ENCODE peak calls at places on chromosomes 4 and X, in six cellular contexts. Z is lower lobe of right lung, M is choroid plexus epithelial cell, N is uterus, G is cardiac muscle cell, I is breast epithelium. P is an unnamed sample.

GRCh38 chr4:43316813-43317212 is 424.3 kb downstream of the GRXCR1 start:
- DNase-seq in M (no peak), Z (no peak), G (no peak), N (no peak), I (no peak), P (no peak)

GRCh38 chr4:80365928-80366327 is 30.4 kb downstream of the CFAP299 start:
- DNase-seq in N (no peak), I (no peak), Z (peak; percentile 52), M (peak; percentile 76), G (peak; percentile 66), P (peak; percentile 75)

GRCh38 chr4:7192252-7193039 is at the start of gene SORCS2:
- DNase-seq in G (peak; percentile 90), I (peak; percentile 62), M (peak; percentile 54), Z (peak; percentile 65), N (peak; percentile 62), P (peak; percentile 44)

GRCh38 chrX:134821370-134821769 is 163.1 kb upstream of the PLAC1 start:
- DNase-seq in M (peak; percentile 51), Z (no peak), G (no peak), I (no peak), N (peak; percentile 28), P (peak; percentile 79)

GRCh38 chrX:2664497-2664896 is 26.6 kb upstream of the CD99 start:
- DNase-seq in G (no peak), M (peak; percentile 79), Z (no peak), N (peak; percentile 38), I (no peak), P (peak; percentile 83)

GRCh38 chr4:55546633-55547460 is at the start of gene CLOCK:
- DNase-seq in I (peak; percentile 70), G (peak; percentile 94), Z (peak; percentile 92), N (peak; percentile 87), M (peak; percentile 87), P (peak; percentile 88)

GRCh38 chrX:50103866-50104566 is 96.8 kb downstream of the AKAP4 start:
- DNase-seq in I (no peak), N (peak; percentile 57), G (no peak), M (peak; percentile 18), Z (no peak), P (peak; percentile 10)

GRCh38 chrX:39821011-39821708 is 276.6 kb downstream of the BCOR start:
- DNase-seq in Z (no peak), M (no peak), G (peak; percentile 60), I (no peak), N (no peak), P (peak; percentile 17)

GRCh38 chrX:28701222-28701621 is 114.0 kb downstream of the IL1RAPL1 start:
- DNase-seq in N (no peak), Z (no peak), M (peak; percentile 5), I (no peak), G (no peak), P (peak; percentile 1)

GRCh38 chr4:120850048-120850599 is 72.4 kb downstream of the PRDM5 start:
- DNase-seq in G (no peak), Z (no peak), N (no peak), I (no peak), M (peak; percentile 52), P (peak; percentile 41)

GRCh38 chr4:81550005-81550896 is 78.5 kb upstream of the RASGEF1B start:
- DNase-seq in G (no peak), N (peak; percentile 27), Z (no peak), M (peak; percentile 5), I (no peak), P (no peak)

GRCh38 chrX:49243166-49243565 is 7.9 kb downstream of the CCDC22 start:
- DNase-seq in M (no peak), G (no peak), Z (no peak), I (no peak), N (no peak), P (no peak)

GRCh38 chr4:120616041-120616440 is 306.5 kb downstream of the PRDM5 start:
- DNase-seq in Z (no peak), I (no peak), M (no peak), N (no peak), G (no peak), P (no peak)

GRCh38 chr4:5979981-5980380 is 38.2 kb downstream of the C4orf50 start:
- DNase-seq in M (no peak), G (peak; percentile 30), N (peak; percentile 24), Z (no peak), I (peak; percentile 46), P (peak; percentile 16)

GRCh38 chr4:139866270-139866962 is 200.8 kb downstream of the MGST2 start:
- DNase-seq in Z (no peak), G (no peak), I (no peak), N (no peak), M (no peak), P (no peak)

GRCh38 chr4:97987019-97987648 is 156.1 kb downstream of the STPG2 start:
- DNase-seq in I (no peak), M (peak; percentile 64), N (no peak), G (peak; percentile 54), Z (no peak), P (peak; percentile 49)

GRCh38 chrX:150844016-150844415 is 54.5 kb downstream of the CD99L2 start:
- DNase-seq in G (no peak), I (no peak), N (no peak), Z (no peak), M (no peak), P (no peak)

GRCh38 chrX:115948018-115948923 is 222.3 kb upstream of the AGTR2 start:
- DNase-seq in Z (no peak), I (no peak), N (no peak), M (no peak), G (no peak), P (no peak)

GRCh38 chr4:99679204-99679603 is 21.6 kb upstream of the C4orf54 start:
- DNase-seq in N (no peak), Z (no peak), G (peak; percentile 94), M (peak; percentile 3), I (no peak), P (no peak)

GRCh38 chrX:155956649-155957048 is 40.8 kb upstream of the IL9R start:
- DNase-seq in M (peak; percentile 2), G (no peak), I (no peak), N (no peak), Z (no peak), P (no peak)

GRCh38 chrX:13778916-13779315 is 38.0 kb downstream of the GPM6B start:
- DNase-seq in N (no peak), M (peak; percentile 65), G (no peak), Z (no peak), I (no peak), P (peak; percentile 72)

GRCh38 chrX:153640736-153641574 is 6.0 kb upstream of the DUSP9 start:
- DNase-seq in N (no peak), I (no peak), Z (no peak), G (no peak), M (no peak), P (no peak)

DNA sequence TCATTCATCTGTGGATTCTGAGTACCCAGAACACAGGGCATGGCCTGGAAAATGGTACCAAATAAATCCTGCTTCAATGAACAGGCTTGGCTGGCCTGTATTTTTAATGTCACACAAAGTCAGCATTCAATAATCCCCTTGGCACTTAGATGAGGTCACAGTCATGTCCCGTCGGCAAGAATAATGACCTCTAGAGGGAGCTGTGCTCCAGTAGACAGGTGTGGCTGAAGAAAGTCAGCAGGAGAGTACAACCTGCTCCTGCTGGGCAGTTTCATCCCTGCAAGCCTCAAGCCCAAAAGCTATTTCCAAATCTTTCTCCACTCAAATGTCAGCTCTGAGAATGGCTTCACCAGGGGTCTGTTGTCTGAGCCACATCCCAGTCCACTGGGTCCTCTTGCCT is 404.0 kb upstream of the F9 start:
- DNase-seq in G (peak; percentile 64), I (no peak), M (no peak), Z (no peak), N (no peak), P (no peak)
- TF ChIP-seq CTCF in G (no peak), I (peak; percentile 55), M (no peak), Z (peak; percentile 43), N (no peak), P (no peak)

GRCh38 chrX:122303761-122304160 is 880.3 kb upstream of the GRIA3 start:
- DNase-seq in M (no peak), I (no peak), N (no peak), G (no peak), Z (no peak), P (no peak)
- H3K4me3 ChIP-seq in M (no peak overlapping the region), I (no peak overlapping the region), N (no peak overlapping the region), G (no peak overlapping the region), Z (no peak overlapping the region), P (no peak overlapping the region)

DNA sequence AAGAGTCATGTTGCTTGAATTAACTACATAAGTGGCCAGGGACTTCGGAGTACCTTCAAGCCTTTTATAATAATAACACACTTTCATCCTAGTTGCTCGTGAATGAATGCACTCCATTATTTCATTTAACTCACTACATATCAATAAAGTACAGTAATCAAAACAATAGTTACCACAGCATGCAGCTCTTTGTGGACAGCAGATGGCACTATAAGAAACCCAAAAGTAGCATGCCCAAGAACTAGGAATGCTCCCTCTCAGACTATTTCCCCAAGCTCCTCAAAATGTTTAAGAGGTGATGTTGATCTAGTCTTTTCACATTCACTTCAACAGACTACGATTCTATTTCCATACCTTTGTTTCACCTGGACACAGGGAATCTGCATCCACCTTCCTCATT is 500.8 kb upstream of the DIAPH2 start:
- DNase-seq in N (no peak), M (peak; percentile 15), I (no peak), Z (no peak), G (no peak), P (peak; percentile 11)
- TF ChIP-seq CTCF in N (peak; percentile 21), M (peak; percentile 43), I (no peak), Z (peak; percentile 6), G (peak; percentile 25), P (peak; percentile 34)

DNA sequence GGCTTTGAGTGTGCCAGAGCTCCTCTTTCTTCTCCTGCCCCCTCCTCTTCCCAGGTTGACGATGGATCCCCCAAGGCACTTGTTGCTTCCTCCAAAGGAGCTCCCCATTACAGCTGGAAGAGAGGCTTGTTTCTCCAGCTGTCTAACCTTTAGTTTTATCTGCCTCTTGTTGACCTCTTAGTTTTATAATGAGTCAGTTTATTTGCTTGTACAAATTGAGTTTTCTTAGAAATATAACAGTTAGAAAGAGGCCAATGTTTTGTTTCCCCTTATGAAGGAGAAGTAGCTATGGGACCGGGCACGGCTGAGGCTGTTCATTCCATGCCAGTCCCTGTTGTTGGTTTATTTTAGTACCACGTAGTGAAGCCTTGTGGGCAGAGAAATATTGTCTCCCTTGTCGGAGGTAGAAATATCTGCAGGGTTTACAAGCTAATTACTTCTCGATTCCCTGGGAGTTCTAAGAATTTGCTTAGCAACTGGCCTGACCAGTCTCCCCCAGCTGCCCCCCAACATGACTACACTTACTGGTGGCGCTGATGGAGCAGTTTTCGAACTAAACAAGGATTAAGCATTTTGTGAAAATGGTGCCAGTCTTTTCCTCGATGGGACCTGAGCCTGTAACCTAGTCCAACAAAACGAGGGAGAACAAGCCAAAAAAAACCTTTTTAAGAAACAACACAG is 158.4 kb downstream of the SPRY1 start:
- DNase-seq in I (no peak), G (no peak), Z (no peak), N (no peak), M (no peak), P (no peak)
- H3K4me3 ChIP-seq in I (peak overlapping the region; percentile 26), G (no peak overlapping the region), Z (no peak overlapping the region), N (no peak overlapping the region), M (no peak overlapping the region), P (no peak overlapping the region)

GRCh38 chr4:155690044-155690837 is 23.6 kb downstream of the GUCY1A1 start:
- DNase-seq in M (no peak), G (no peak), N (no peak), Z (no peak), I (no peak), P (no peak)

GRCh38 chr4:155692990-155693659 is 26.5 kb downstream of the GUCY1A1 start:
- DNase-seq in N (no peak), M (no peak), I (no peak), G (no peak), Z (no peak), P (no peak)

GRCh38 chr4:155696226-155696625 is 29.6 kb downstream of the GUCY1A1 start:
- DNase-seq in Z (no peak), G (no peak), I (no peak), M (no peak), N (no peak), P (no peak)

GRCh38 chr4:155692361-155692760 is 25.7 kb downstream of the GUCY1A1 start:
- DNase-seq in Z (no peak), I (no peak), N (no peak), M (no peak), G (no peak), P (no peak)

GRCh38 chr4:155694100-155694785 is 27.6 kb downstream of the GUCY1A1 start:
- DNase-seq in Z (no peak), I (no peak), G (peak; percentile 59), M (no peak), N (no peak), P (no peak)
- TF ChIP-seq CTCF in Z (no peak), I (no peak), G (no peak), M (no peak), N (no peak), P (no peak)

P was measured in cardiac fibroblast.